ENCODE peak calls at places on chromosomes 11 and 22, in four cellular contexts. One of them, this sample, is unnamed.

GRCh38 chr11:126284829-126285228 is 1.9 kb downstream of the TIRAP start:
- DNase-seq in fibroblast of lung: peak; percentile 92
- DNase-seq in AG09309: peak; percentile 70
- DNase-seq in heart right ventricle: no peak
- DNase-seq in this sample: peak; percentile 98

GRCh38 chr22:27983361-27983791 is 64.3 kb upstream of the PITPNB start:
- DNase-seq in fibroblast of lung: no peak
- DNase-seq in AG09309: no peak
- DNase-seq in heart right ventricle: no peak
- DNase-seq in this sample: no peak

GRCh38 chr11:81237139-81237538 is 1496.5 kb downstream of the FAM181B start:
- DNase-seq in fibroblast of lung: peak; percentile 67
- DNase-seq in AG09309: no peak
- DNase-seq in heart right ventricle: no peak
- DNase-seq in this sample: peak; percentile 65

GRCh38 chr11:95148938-95149337 is 59.3 kb downstream of the ENDOD1 start:
- DNase-seq in fibroblast of lung: no peak
- DNase-seq in AG09309: no peak
- DNase-seq in heart right ventricle: no peak
- DNase-seq in this sample: no peak

GRCh38 chr11:30917859-30918478 is 331.8 kb upstream of the MPPED2 start:
- DNase-seq in fibroblast of lung: peak; percentile 62
- DNase-seq in AG09309: no peak
- DNase-seq in heart right ventricle: no peak
- DNase-seq in this sample: peak; percentile 58

GRCh38 chr22:49968831-49969661 is 8.5 kb downstream of the PIM3 start:
- DNase-seq in fibroblast of lung: no peak
- DNase-seq in AG09309: no peak
- DNase-seq in heart right ventricle: peak; percentile 20
- DNase-seq in this sample: no peak

GRCh38 chr11:63237413-63237812 is 6.0 kb downstream of the SLC22A25 start:
- DNase-seq in fibroblast of lung: no peak
- DNase-seq in AG09309: no peak
- DNase-seq in heart right ventricle: no peak
- DNase-seq in this sample: no peak

GRCh38 chr11:18115360-18116127 is 9.7 kb upstream of the SAAL1 start:
- DNase-seq in fibroblast of lung: peak; percentile 59
- DNase-seq in AG09309: peak; percentile 3
- DNase-seq in heart right ventricle: no peak
- DNase-seq in this sample: peak; percentile 78

GRCh38 chr11:132770802-132771545 is 761.3 kb downstream of the OPCML start:
- DNase-seq in fibroblast of lung: peak; percentile 5
- DNase-seq in AG09309: no peak
- DNase-seq in heart right ventricle: no peak
- DNase-seq in this sample: no peak

GRCh38 chr11:96113100-96113710 is 189.3 kb upstream of the MTMR2 start:
- DNase-seq in fibroblast of lung: peak; percentile 82
- DNase-seq in AG09309: peak; percentile 35
- DNase-seq in heart right ventricle: no peak
- DNase-seq in this sample: no peak

GRCh38 chr11:37449146-37449545 is 851.1 kb upstream of the RAG2 start:
- DNase-seq in fibroblast of lung: peak; percentile 78
- DNase-seq in AG09309: no peak
- DNase-seq in heart right ventricle: no peak
- DNase-seq in this sample: peak; percentile 66

GRCh38 chr11:26976389-26976788 is 17.5 kb upstream of the FIBIN start:
- DNase-seq in fibroblast of lung: peak; percentile 77
- DNase-seq in AG09309: peak; percentile 55
- DNase-seq in heart right ventricle: no peak
- DNase-seq in this sample: peak; percentile 39

GRCh38 chr11:12496181-12497025 is 119.0 kb downstream of the PARVA start:
- DNase-seq in fibroblast of lung: peak; percentile 45
- DNase-seq in AG09309: no peak
- DNase-seq in heart right ventricle: no peak
- DNase-seq in this sample: no peak
- TF ChIP-seq CTCF in fibroblast of lung: no peak
- TF ChIP-seq CTCF in AG09309: peak; percentile 13
- TF ChIP-seq CTCF in heart right ventricle: peak; percentile 29
- TF ChIP-seq CTCF in this sample: no peak

GRCh38 chr11:35507688-35508087 is 17.7 kb downstream of the PAMR1 start:
- DNase-seq in fibroblast of lung: no peak
- DNase-seq in AG09309: no peak
- DNase-seq in heart right ventricle: no peak
- DNase-seq in this sample: peak; percentile 8
- TF ChIP-seq CTCF in fibroblast of lung: no peak
- TF ChIP-seq CTCF in AG09309: peak; percentile 10
- TF ChIP-seq CTCF in heart right ventricle: no peak
- TF ChIP-seq CTCF in this sample: no peak

GRCh38 chr11:112440518-112440917 is 179.9 kb upstream of the PLET1 start:
- DNase-seq in fibroblast of lung: no peak
- DNase-seq in AG09309: no peak
- DNase-seq in heart right ventricle: no peak
- DNase-seq in this sample: peak; percentile 31
- TF ChIP-seq CTCF in fibroblast of lung: no peak
- TF ChIP-seq CTCF in AG09309: peak; percentile 4
- TF ChIP-seq CTCF in heart right ventricle: no peak
- TF ChIP-seq CTCF in this sample: no peak

GRCh38 chr11:14420223-14420622 is 61.2 kb upstream of the RRAS2 start:
- DNase-seq in fibroblast of lung: no peak
- DNase-seq in AG09309: no peak
- DNase-seq in heart right ventricle: no peak
- DNase-seq in this sample: no peak

GRCh38 chr11:14417186-14417585 is 58.2 kb upstream of the RRAS2 start:
- DNase-seq in fibroblast of lung: no peak
- DNase-seq in AG09309: no peak
- DNase-seq in heart right ventricle: no peak
- DNase-seq in this sample: no peak

GRCh38 chr11:14422052-14422813 is 63.2 kb upstream of the RRAS2 start:
- DNase-seq in fibroblast of lung: peak; percentile 99
- DNase-seq in AG09309: peak; percentile 96
- DNase-seq in heart right ventricle: peak; percentile 83
- DNase-seq in this sample: peak; percentile 91

GRCh38 chr11:14417975-14418374 is 59.0 kb upstream of the RRAS2 start:
- DNase-seq in fibroblast of lung: peak; percentile 54
- DNase-seq in AG09309: no peak
- DNase-seq in heart right ventricle: no peak
- DNase-seq in this sample: no peak

GRCh38 chr11:14418801-14419417 is 59.9 kb upstream of the RRAS2 start:
- DNase-seq in fibroblast of lung: no peak
- DNase-seq in AG09309: no peak
- DNase-seq in heart right ventricle: no peak
- DNase-seq in this sample: peak; percentile 81
- TF ChIP-seq CTCF in fibroblast of lung: peak; percentile 34
- TF ChIP-seq CTCF in AG09309: peak; percentile 22
- TF ChIP-seq CTCF in heart right ventricle: peak; percentile 22
- TF ChIP-seq CTCF in this sample: peak; percentile 61

DNA sequence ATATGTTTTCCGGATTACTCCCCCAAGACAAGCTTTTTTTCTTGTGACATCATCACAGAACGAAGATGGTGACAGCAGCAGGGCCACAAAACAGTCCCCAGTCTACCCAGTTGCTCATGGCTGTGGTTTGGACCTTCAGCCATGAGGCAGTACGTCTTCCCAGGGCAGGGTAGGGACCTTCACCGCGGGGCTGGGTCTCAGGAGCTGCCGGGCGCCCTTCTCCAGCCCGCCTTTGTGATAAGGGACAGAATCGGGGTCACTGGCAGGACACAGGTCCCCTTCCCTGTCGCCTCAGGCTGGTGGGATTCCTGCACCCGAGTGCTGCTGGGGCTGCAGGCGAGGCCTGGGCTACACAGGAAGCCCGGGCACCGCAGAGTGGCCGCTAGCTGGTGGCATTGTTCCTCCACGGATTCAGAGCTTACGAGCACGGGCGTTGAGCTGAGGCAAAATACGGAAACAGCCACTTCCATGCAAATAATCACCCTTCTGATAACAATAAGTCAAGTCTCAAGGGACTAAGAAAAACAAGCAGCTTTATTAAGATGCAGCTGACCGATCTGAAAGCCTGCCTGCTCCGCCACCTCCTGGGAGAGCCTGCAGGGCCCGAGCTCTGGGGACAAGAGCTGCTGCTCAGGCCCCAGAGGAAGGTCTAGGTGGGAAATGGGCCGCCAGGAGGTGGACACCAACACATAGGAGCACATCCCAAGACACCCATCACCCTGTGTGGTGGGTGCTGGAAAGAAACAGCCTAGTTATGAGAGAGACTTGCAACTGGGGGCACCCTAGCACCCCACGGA is 12.3 kb downstream of the TBX1 start:
- DNase-seq in fibroblast of lung: no peak
- DNase-seq in AG09309: no peak
- DNase-seq in heart right ventricle: peak; percentile 38
- DNase-seq in this sample: no peak
- TF ChIP-seq CTCF in fibroblast of lung: no peak
- TF ChIP-seq CTCF in AG09309: no peak
- TF ChIP-seq CTCF in heart right ventricle: no peak
- TF ChIP-seq CTCF in this sample: no peak

DNA sequence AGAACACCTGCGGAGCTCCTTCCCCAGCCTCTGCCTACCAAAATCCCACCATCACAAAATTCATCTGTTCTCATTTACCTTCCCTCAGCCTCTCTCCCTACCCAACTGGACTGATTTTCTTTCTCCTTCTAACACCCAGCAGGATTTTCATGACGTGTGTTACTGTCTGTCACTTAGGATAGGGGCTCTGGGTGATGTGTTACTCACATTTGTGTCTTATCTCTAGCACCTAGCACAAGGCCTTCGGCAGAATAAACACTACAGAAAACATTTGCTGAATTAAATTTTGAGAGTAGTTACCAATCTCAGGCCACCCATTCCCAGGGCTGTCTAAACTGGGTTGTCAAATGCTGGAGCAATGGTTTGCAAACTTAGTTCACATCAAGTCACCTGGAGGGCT is 88.0 kb downstream of the NTM start:
- DNase-seq in fibroblast of lung: no peak
- DNase-seq in AG09309: no peak
- DNase-seq in heart right ventricle: no peak
- DNase-seq in this sample: no peak
- TF ChIP-seq CTCF in fibroblast of lung: no peak
- TF ChIP-seq CTCF in AG09309: no peak
- TF ChIP-seq CTCF in heart right ventricle: no peak
- TF ChIP-seq CTCF in this sample: no peak

GRCh38 chr11:783581-784015 is 6.3 kb downstream of the CEND1 start:
- DNase-seq in fibroblast of lung: peak; percentile 81
- DNase-seq in AG09309: peak; percentile 85
- DNase-seq in heart right ventricle: peak; percentile 72
- DNase-seq in this sample: peak; percentile 80
- TF ChIP-seq CTCF in fibroblast of lung: peak; percentile 91
- TF ChIP-seq CTCF in AG09309: peak; percentile 92
- TF ChIP-seq CTCF in heart right ventricle: peak; percentile 68
- TF ChIP-seq CTCF in this sample: peak; percentile 64

DNA sequence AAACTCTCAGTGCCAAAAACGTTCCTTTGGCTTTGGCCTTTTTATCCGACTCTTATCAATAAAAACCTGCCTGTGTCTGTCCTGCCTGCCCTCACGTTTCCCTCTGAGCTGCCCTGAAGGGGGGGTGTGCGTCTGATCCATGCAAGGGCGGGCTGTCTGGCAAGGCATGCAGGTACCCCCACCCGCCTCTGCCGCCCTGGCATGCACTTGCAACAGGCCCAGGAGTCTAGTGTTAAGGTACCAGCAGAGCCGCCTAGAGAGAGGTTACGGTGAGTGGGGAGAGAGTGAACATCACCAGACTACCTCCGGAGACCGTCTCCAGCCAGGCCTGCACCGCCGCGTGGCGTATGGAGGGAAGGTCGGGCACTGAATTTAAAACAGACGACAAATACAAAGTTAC is 51.9 kb upstream of the BID start:
- DNase-seq in fibroblast of lung: no peak
- DNase-seq in AG09309: no peak
- DNase-seq in heart right ventricle: no peak
- DNase-seq in this sample: no peak
- TF ChIP-seq CTCF in fibroblast of lung: no peak
- TF ChIP-seq CTCF in AG09309: no peak
- TF ChIP-seq CTCF in heart right ventricle: no peak
- TF ChIP-seq CTCF in this sample: no peak

This sample was measured in MCF 10A.